ENCODE peak calls at places on chromosomes 2 and 18, in ten cellular contexts. G is CD8-positive, alpha-beta T cell; W is cardiac muscle cell; Q is naive thymus-derived CD4-positive, alpha-beta T cell; U is right atrium auricular region; J is PC-3; D is neuronal stem cell; C is CD8-positive, alpha-beta memory T cell; M is PC-9; Y is Peyer's patch. E is an unnamed sample. For H3K36me3, the result is how much of the 10 kb centered on the place peaks cover.

GRCh38 chr2:12090590-12090989 is 344.2 kb downstream of the LPIN1 start:
- DNase-seq in C (no peak), J (peak), Q (no peak), Y (no peak), D (no peak), U (no peak), M (no peak), G (no peak), W (no peak), E (no peak)

GRCh38 chr2:150125708-150126107 is 361.8 kb downstream of the RND3 start:
- DNase-seq in Y (no peak), G (no peak), J (peak), D (no peak), Q (no peak), U (no peak), C (no peak), W (peak), M (no peak), E (no peak)

GRCh38 chr2:239820836-239821693 is 204.1 kb downstream of the NDUFA10 start:
- DNase-seq in G (peak), C (peak), J (no peak), W (no peak), Y (peak), Q (no peak), D (no peak), U (peak), M (no peak), E (no peak)

GRCh38 chr18:50879302-50880107 is 587 bp downstream of the ME2 start:
- DNase-seq in U (no peak), Q (no peak), D (peak), W (peak), J (peak), G (no peak), M (no peak), Y (peak), C (peak), E (peak)

GRCh38 chr2:158766524-158766923 is 28.6 kb upstream of the DAPL1 start:
- DNase-seq in M (no peak), Y (no peak), C (no peak), D (no peak), W (no peak), Q (no peak), U (no peak), G (no peak), J (no peak), E (no peak)

GRCh38 chr18:37671530-37671929 is 105.9 kb upstream of the CELF4 start:
- DNase-seq in Q (no peak), D (no peak), G (no peak), C (no peak), J (no peak), U (no peak), W (no peak), M (no peak), Y (no peak), E (no peak)

GRCh38 chr2:149994057-149994728 is 406.6 kb upstream of the MMADHC start:
- DNase-seq in D (no peak), Y (no peak), G (no peak), W (peak), J (peak), M (peak), U (no peak), Q (no peak), C (no peak), E (peak)

GRCh38 chr18:58268849-58269248 is 224.8 kb downstream of the NEDD4L start:
- DNase-seq in C (no peak), U (no peak), M (peak), J (peak), D (no peak), Y (no peak), Q (no peak), G (no peak), W (peak), E (no peak)

GRCh38 chr2:219551863-219552381 is 8.1 kb downstream of the TMEM198 start:
- DNase-seq in J (no peak), C (no peak), Q (peak), U (peak), Y (no peak), G (peak), M (no peak), W (no peak), D (no peak), E (peak)

GRCh38 chr2:127108090-127108523 is 1.2 kb upstream of the BIN1 start:
- DNase-seq in D (no peak), W (no peak), G (no peak), Q (no peak), C (no peak), M (no peak), U (peak), Y (no peak), J (no peak), E (no peak)

GRCh38 chr18:14577971-14578370 is 34.6 kb upstream of the POTEC start:
- DNase-seq in U (no peak), Q (no peak), M (no peak), D (no peak), J (peak), Y (no peak), G (no peak), W (no peak), C (no peak), E (no peak)

GRCh38 chr2:156476516-156477206 is 40.5 kb downstream of the GPD2 start:
- DNase-seq in G (no peak), D (no peak), M (peak), C (no peak), W (peak), U (no peak), Q (no peak), J (peak), Y (no peak), E (no peak)

GRCh38 chr2:144848404-144848803 is 328.5 kb upstream of the ZEB2 start:
- DNase-seq in C (no peak), G (no peak), Q (no peak), D (no peak), J (no peak), Y (no peak), U (no peak), M (no peak), W (no peak), E (no peak)

GRCh38 chr2:1750270-1750934 is 6.1 kb upstream of the PXDN start:
- DNase-seq in W (no peak), D (no peak), M (no peak), J (no peak), Q (no peak), U (no peak), C (no peak), Y (no peak), G (peak), E (no peak)

GRCh38 chr18:32881009-32881408 is 108.2 kb upstream of the KLHL14 start:
- DNase-seq in C (no peak), Y (no peak), G (no peak), D (no peak), W (no peak), U (no peak), Q (no peak), M (no peak), J (no peak), E (no peak)

GRCh38 chr18:850960-851359 is 38.9 kb upstream of the YES1 start:
- DNase-seq in Q (no peak), Y (no peak), M (no peak), U (no peak), G (no peak), C (no peak), W (no peak), D (no peak), J (no peak), E (no peak)

GRCh38 chr18:848062-848795 is 36.2 kb upstream of the YES1 start:
- DNase-seq in W (no peak), U (no peak), D (no peak), C (no peak), Y (peak), Q (no peak), J (no peak), M (no peak), G (no peak), E (peak)

GRCh38 chr18:840080-840408 is 28.0 kb upstream of the YES1 start:
- DNase-seq in Y (no peak), C (no peak), D (no peak), U (no peak), G (no peak), J (no peak), W (no peak), Q (no peak), M (no peak), E (no peak)

GRCh38 chr18:841647-842370 is 29.8 kb upstream of the YES1 start:
- DNase-seq in Y (no peak), U (no peak), W (no peak), Q (no peak), M (no peak), D (no peak), C (no peak), G (no peak), J (no peak), E (no peak)

DNA sequence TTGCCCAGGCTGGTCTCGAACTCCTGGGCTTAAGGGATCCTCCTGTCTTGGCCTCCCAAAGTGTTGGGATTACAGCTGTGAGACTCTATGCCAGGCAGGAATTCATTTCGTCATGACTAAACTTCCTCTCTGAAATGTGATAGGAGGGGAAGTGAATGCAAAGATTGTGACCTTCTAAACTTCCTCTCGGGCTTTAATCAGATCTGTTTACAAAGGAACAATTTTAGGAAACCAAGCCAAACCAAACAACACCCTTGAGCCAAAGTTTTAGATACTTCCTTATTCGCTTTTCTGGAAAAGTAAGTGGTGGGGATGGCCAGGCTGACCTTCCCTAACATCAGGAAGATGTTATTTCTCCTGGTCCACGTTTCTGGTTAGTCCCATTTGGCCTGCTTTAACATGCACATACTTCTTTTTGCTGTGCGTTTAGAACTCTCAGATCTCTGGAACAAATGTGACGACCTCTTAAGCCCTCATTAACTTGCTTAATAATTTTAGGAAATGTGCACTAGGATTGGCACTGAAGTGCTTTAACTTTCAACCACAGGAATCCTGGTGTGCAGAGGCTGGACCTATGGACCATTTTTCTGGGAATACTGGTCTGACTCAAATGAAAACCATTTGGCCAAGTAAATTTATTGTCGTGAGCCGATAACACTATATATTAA is 33.2 kb upstream of the YES1 start:
- DNase-seq in C (no peak), J (peak), Q (no peak), W (peak), D (no peak), U (no peak), G (no peak), Y (no peak), M (no peak), E (no peak)
- H3K36me3 ChIP-seq in C (under half), J (under half), Q (under half), W (under half), D (under half), U (under half), G (under half), Y (under half), M (under half), E (under half)

DNA sequence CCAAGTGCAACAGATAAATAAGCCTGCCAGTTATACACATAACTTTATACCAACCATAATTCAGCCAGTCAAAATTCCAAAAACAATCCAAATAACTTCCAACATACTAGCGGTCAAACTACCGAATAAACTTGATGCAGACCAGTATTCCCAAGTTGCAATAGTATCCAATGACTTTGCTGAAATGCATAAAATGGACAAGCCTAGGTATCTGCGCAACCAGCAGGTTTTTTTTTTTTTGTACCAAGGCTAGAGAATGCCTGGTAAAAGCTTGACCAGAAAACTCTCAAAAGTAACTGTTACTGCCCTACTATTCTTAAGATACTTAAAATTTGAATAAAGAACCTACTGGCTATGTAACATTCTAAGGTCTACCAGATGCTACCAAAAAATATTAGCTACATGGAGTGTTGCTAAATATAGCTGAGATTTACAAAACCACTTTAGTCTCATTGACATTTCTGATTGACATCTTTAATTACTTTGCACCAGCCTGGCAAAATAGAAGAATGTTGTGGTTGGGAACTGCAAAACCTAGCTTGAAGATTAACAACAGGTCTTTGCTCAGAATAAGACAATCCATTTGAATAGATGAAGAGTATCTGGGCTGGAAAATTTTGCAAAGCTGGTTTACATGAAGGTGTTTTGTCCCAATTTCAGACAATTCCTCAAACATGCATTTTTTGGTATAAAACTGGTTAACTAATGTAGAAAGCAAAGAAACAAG is 7.3 kb downstream of the SRSF7 start:
- DNase-seq in W (no peak), G (no peak), D (no peak), Y (no peak), C (no peak), J (no peak), Q (no peak), M (no peak), U (no peak), E (no peak)
- H3K36me3 ChIP-seq in W (under half), G (half or more), D (half or more), Y (under half), C (half or more), J (half or more), Q (half or more), M (half or more), U (half or more), E (under half)

GRCh38 chr2:233201271-233202013 is 50.0 kb upstream of the ATG16L1 start:
- DNase-seq in U (no peak), D (no peak), Q (no peak), Y (no peak), M (no peak), G (no peak), W (no peak), C (peak), J (no peak), E (no peak)

GRCh38 chr2:233202531-233202944 is 48.9 kb upstream of the ATG16L1 start:
- DNase-seq in U (no peak), G (no peak), Y (no peak), Q (no peak), W (no peak), J (no peak), D (no peak), C (peak), M (no peak), E (no peak)

GRCh38 chr2:233203060-233203459 is 48.4 kb upstream of the ATG16L1 start:
- DNase-seq in W (no peak), G (no peak), J (no peak), M (no peak), Q (no peak), U (no peak), Y (no peak), C (peak), D (no peak), E (no peak)

GRCh38 chr2:233208382-233209116 is 42.9 kb upstream of the ATG16L1 start:
- DNase-seq in C (no peak), M (peak), G (no peak), D (no peak), J (peak), Y (peak), Q (no peak), U (no peak), W (no peak), E (no peak)

GRCh38 chr2:233204286-233204936 is 47.1 kb upstream of the ATG16L1 start:
- DNase-seq in W (no peak), C (no peak), J (no peak), M (no peak), U (no peak), Y (no peak), G (no peak), D (no peak), Q (no peak), E (no peak)
- H3K36me3 ChIP-seq in W (under half), C (under half), J (under half), M (under half), U (under half), Y (under half), G (under half), D (under half), Q (under half), E (under half)

DNA sequence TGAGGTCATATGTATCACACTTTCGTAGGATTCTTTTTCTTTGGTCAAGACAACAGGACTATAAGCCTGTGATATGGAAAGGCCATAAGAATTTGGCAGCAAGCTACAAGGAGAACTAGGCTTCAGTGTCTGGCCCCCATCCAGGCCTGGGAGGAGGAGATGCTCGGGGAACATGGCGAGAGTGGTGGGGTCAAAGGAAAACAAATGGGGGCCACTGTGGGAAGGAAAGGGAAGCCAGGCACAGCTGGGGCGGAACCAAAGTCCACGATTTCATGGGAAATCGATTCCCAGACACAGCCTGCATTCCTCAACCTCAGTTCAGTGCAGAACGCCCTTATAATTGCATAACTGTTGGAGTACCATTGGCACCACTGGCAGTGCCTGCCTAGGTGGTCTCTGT is 58.2 kb downstream of the MBP start:
- DNase-seq in M (no peak), W (no peak), G (no peak), Q (no peak), Y (no peak), C (no peak), J (no peak), U (no peak), D (no peak), E (no peak)
- H3K36me3 ChIP-seq in M (under half), W (under half), G (under half), Q (under half), Y (under half), C (under half), J (under half), U (under half), D (under half), E (under half)

DNA sequence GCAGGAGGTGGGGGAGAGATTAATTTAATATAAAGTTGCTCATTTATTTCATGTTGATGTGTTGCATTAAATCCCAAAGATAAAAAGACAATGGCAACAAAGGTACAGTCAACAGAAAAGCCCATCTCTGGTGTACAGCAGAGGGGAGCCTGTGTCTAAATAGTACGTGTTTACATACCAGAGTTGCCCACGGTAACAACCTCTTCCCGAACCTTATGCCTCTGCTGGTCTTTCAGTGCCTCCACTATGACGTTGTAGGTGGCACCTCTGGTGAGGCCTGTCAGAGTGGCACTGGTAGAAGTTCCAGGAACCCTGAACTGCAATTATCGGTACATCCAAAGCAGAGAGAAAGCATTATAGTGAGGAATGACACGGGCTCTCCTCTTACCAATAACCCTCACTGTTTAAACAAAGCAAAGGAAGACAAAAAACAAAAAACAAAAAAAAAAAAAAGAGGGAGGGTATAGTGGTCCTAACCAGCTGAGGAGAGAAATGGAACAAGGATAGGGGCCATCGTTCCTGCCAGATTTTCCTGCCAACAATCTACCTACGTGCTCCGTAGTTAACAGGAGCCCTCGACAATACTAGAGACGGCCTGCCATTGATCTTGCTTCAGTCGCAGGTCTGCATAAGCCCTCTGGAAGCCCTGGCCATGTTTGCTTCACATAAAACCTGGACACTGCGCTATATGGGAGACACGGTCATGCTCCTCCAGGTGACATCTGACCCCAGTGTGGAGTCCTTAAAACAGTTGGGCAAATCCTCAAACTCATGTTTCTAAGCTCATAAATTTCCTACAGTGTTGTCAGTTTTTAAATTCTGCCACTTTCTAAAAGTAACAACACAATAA is 58.5 kb downstream of the ATIC start:
- DNase-seq in G (no peak), M (no peak), J (no peak), U (no peak), Y (no peak), Q (no peak), W (peak), C (no peak), D (no peak), E (no peak)
- H3K36me3 ChIP-seq in G (under half), M (under half), J (half or more), U (under half), Y (under half), Q (under half), W (half or more), C (under half), D (half or more), E (under half)

GRCh38 chr2:86027913-86028762 is 77.5 kb downstream of the POLR1A start:
- DNase-seq in D (no peak), M (no peak), G (no peak), W (no peak), J (no peak), Q (no peak), U (no peak), Y (no peak), C (no peak), E (no peak)

GRCh38 chr2:86028763-86029381 is 76.8 kb downstream of the POLR1A start:
- DNase-seq in C (no peak), W (peak), D (no peak), M (no peak), U (peak), G (no peak), Y (no peak), J (no peak), Q (no peak), E (peak)

GRCh38 chr2:86031151-86031550 is 74.5 kb downstream of the POLR1A start:
- DNase-seq in Q (no peak), C (no peak), D (no peak), M (no peak), W (no peak), Y (no peak), U (no peak), G (no peak), J (no peak), E (no peak)

GRCh38 chr2:86031606-86032005 is 74.1 kb downstream of the POLR1A start:
- DNase-seq in M (no peak), W (no peak), G (no peak), Q (no peak), Y (no peak), D (no peak), U (no peak), C (no peak), J (no peak), E (no peak)

GRCh38 chr2:86029873-86030272 is 75.8 kb downstream of the POLR1A start:
- DNase-seq in G (no peak), Q (no peak), U (no peak), W (no peak), Y (no peak), D (no peak), J (no peak), M (no peak), C (no peak), E (no peak)
- H3K36me3 ChIP-seq in G (under half), Q (under half), U (half or more), W (half or more), Y (under half), D (half or more), J (half or more), M (under half), C (under half), E (under half)

DNA sequence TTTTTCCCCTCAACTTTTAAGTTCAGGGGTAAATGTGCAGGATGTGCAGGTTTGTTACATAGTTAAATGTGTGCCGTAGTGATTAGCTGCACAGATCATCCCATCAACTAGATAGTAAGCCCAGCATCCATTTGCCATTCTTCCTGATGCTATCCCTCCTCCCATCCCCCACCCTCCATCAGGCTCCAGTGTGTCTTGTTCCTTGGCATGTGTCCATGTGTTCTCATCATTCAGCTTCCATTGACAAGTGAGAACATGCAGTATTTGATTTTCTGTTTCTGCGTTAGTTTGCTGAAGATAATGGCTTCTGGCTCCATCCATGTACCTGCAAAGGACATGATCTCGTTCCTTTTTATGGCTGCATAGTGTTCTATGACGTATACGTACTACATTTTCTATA is 47.2 kb upstream of the STON1 start:
- DNase-seq in G (no peak), Q (no peak), J (no peak), Y (no peak), U (no peak), W (peak), C (no peak), D (no peak), M (no peak), E (no peak)
- H3K36me3 ChIP-seq in G (under half), Q (under half), J (under half), Y (under half), U (under half), W (under half), C (under half), D (half or more), M (under half), E (under half)

GRCh38 chr2:171034315-171034714 is 105.3 kb downstream of the GORASP2 start:
- DNase-seq in C (no peak), W (no peak), U (no peak), Q (no peak), D (no peak), Y (no peak), M (no peak), J (peak), G (no peak), E (no peak)
- H3K36me3 ChIP-seq in C (under half), W (under half), U (under half), Q (under half), D (half or more), Y (under half), M (under half), J (under half), G (under half), E (under half)

E was measured in transverse colon.